ENCODE peak calls at places on chromosomes 4 and X, in five cellular contexts. I is caudate nucleus, K is HuH-7, J is A549, H is CD14-positive monocyte. A is an unnamed sample.

GRCh38 chr4:106481801-106482200 is 113.2 kb upstream of the GIMD1 start:
- DNase-seq in H (no peak), I (no peak), K (no peak), J (no peak), A (no peak)

GRCh38 chr4:78624048-78624447 is 72.5 kb downstream of the ANXA3 start:
- DNase-seq in J (no peak), H (no peak), I (no peak), K (no peak), A (no peak)

GRCh38 chr4:142883433-142883832 is 37.3 kb upstream of the INPP4B start:
- DNase-seq in K (no peak), J (no peak), I (no peak), H (no peak), A (no peak)

GRCh38 chrX:38923451-38923969 is 122.3 kb downstream of the MID1IP1 start:
- DNase-seq in K (no peak), I (no peak), H (no peak), J (no peak), A (no peak)

GRCh38 chr4:138982754-138983153 is 32.8 kb upstream of the NOCT start:
- DNase-seq in K (no peak), H (no peak), I (no peak), J (no peak), A (no peak)

GRCh38 chr4:176791591-176792347 is 953 bp downstream of the VEGFC start:
- DNase-seq in H (no peak), K (peak), J (no peak), I (no peak), A (peak)

GRCh38 chr4:168598191-168598590 is 101.3 kb downstream of the PALLD start:
- DNase-seq in H (no peak), I (no peak), J (no peak), K (no peak), A (no peak)

GRCh38 chr4:8682296-8682695 is 89.7 kb downstream of the CPZ start:
- DNase-seq in J (no peak), K (no peak), H (no peak), I (no peak), A (no peak)

GRCh38 chrX:30196322-30196721 is 19.0 kb upstream of the MAGEB2 start:
- DNase-seq in K (peak), H (no peak), I (no peak), J (peak), A (no peak)

GRCh38 chr4:117755438-117755837 is 278.8 kb upstream of the NDST3 start:
- DNase-seq in J (no peak), H (no peak), I (no peak), K (no peak), A (no peak)

GRCh38 chr4:43316813-43317212 is 424.3 kb downstream of the GRXCR1 start:
- DNase-seq in H (no peak), K (no peak), I (no peak), J (no peak), A (no peak)